ENCODE peak calls at places on chromosomes 3 and 15, in eight cellular contexts. O is PC-3, K is AG10803, D is cardiac fibroblast, Y is kidney epithelial cell, U is thoracic aorta, E is endothelial cell of umbilical vein, I is fibroblast of lung. P is an unnamed sample.

GRCh38 chr15:80584561-80584964 is 110.5 kb upstream of the ABHD17C start:
- DNase-seq in O (no peak), K (no peak), D (no peak), Y (no peak), U (no peak), E (no peak), I (no peak), P (no peak)

GRCh38 chr3:2458816-2459215 is 360.1 kb downstream of the CNTN4 start:
- DNase-seq in O (no peak), K (no peak), D (no peak), Y (no peak), U (no peak), E (no peak), I (no peak), P (no peak)

GRCh38 chr3:44342191-44342790 is 3.7 kb downstream of the TCAIM start:
- DNase-seq in O (no peak), K (peak), D (peak), Y (peak), U (no peak), E (peak), I (peak), P (peak)

GRCh38 chr3:33886015-33886414 is 87.6 kb downstream of the PDCD6IP start:
- DNase-seq in O (no peak), K (peak), D (no peak), Y (no peak), U (no peak), E (no peak), I (peak), P (no peak)

GRCh38 chr3:30141178-30141581 is 465.2 kb upstream of the TGFBR2 start:
- DNase-seq in O (no peak), K (peak), D (no peak), Y (no peak), U (no peak), E (no peak), I (no peak), P (peak)

GRCh38 chr3:14131134-14131533 is 6.3 kb downstream of the TMEM43 start:
- DNase-seq in O (no peak), K (no peak), D (no peak), Y (no peak), U (no peak), E (no peak), I (no peak), P (no peak)

GRCh38 chr3:123971416-123971815 is 10.4 kb upstream of the CCDC14 start:
- DNase-seq in O (no peak), K (no peak), D (no peak), Y (no peak), U (no peak), E (no peak), I (no peak), P (no peak)

GRCh38 chr3:122081543-122081942 is 26.4 kb downstream of the CD86 start:
- DNase-seq in O (no peak), K (no peak), D (no peak), Y (no peak), U (no peak), E (no peak), I (no peak), P (no peak)

GRCh38 chr3:48427630-48427962 is 2.3 kb downstream of the PLXNB1 start:
- DNase-seq in O (no peak), K (no peak), D (no peak), Y (no peak), U (no peak), E (no peak), I (no peak), P (no peak)

GRCh38 chr3:53202331-53203015 is 41.5 kb downstream of the PRKCD start:
- DNase-seq in O (no peak), K (no peak), D (no peak), Y (no peak), U (no peak), E (no peak), I (no peak), P (no peak)

GRCh38 chr3:94784274-94784673 is 721.4 kb downstream of the NSUN3 start:
- DNase-seq in O (no peak), K (no peak), D (no peak), Y (no peak), U (no peak), E (no peak), I (no peak), P (no peak)

GRCh38 chr15:44738340-44738984 is 2.1 kb downstream of the TRIM69 start:
- DNase-seq in O (peak), K (peak), D (peak), Y (no peak), U (no peak), E (peak), I (peak), P (peak)

GRCh38 chr3:114155370-114155821 is 23.5 kb downstream of the DRD3 start:
- DNase-seq in O (peak), K (peak), D (peak), Y (no peak), U (no peak), E (peak), I (peak), P (peak)

GRCh38 chr15:38860253-38860652 is 295.6 kb upstream of the RASGRP1 start:
- DNase-seq in O (no peak), K (peak), D (peak), Y (no peak), U (no peak), E (no peak), I (no peak), P (no peak)

GRCh38 chr3:88713233-88713691 is 394.2 kb upstream of the EPHA3 start:
- DNase-seq in O (peak), K (peak), D (peak), Y (peak), U (no peak), E (no peak), I (no peak), P (no peak)

GRCh38 chr15:23646165-23647000 is 1.3 kb downstream of the MAGEL2 start:
- DNase-seq in O (no peak), K (no peak), D (no peak), Y (no peak), U (no peak), E (no peak), I (no peak), P (no peak)

GRCh38 chr15:95929232-95929846 is 401.2 kb upstream of the NR2F2 start:
- DNase-seq in O (no peak), K (no peak), D (peak), Y (no peak), U (no peak), E (no peak), I (peak), P (no peak)

GRCh38 chr3:107855710-107856109 is 235.1 kb downstream of the CD47 start:
- DNase-seq in O (peak), K (peak), D (peak), Y (no peak), U (no peak), E (peak), I (peak), P (peak)

GRCh38 chr3:195746346-195746745 is 25.6 kb downstream of the MUC20 start:
- DNase-seq in O (no peak), K (no peak), D (no peak), Y (no peak), U (no peak), E (no peak), I (no peak), P (no peak)

GRCh38 chr3:123155471-123156011 is 46.2 kb upstream of the SEC22A start:
- DNase-seq in O (no peak), K (no peak), D (no peak), Y (no peak), U (no peak), E (no peak), I (no peak), P (no peak)

GRCh38 chr3:10528046-10528445 is 22.7 kb upstream of the ATP2B2 start:
- DNase-seq in O (no peak), K (no peak), D (no peak), Y (no peak), U (no peak), E (no peak), I (no peak), P (no peak)

GRCh38 chr15:79193157-79193948 is 89.2 kb upstream of the ANKRD34C start:
- DNase-seq in O (no peak), K (no peak), D (no peak), Y (no peak), U (no peak), E (no peak), I (no peak), P (no peak)

GRCh38 chr15:80789296-80789695 is 10.1 kb downstream of the CEMIP start:
- DNase-seq in O (no peak), K (peak), D (peak), Y (no peak), U (no peak), E (no peak), I (no peak), P (no peak)

GRCh38 chr3:25007974-25008658 is 419.9 kb upstream of the RARB start:
- DNase-seq in O (no peak), K (peak), D (peak), Y (peak), U (no peak), E (peak), I (peak), P (peak)

GRCh38 chr3:76231258-76231657 is 445.9 kb upstream of the ZNF717 start:
- DNase-seq in O (no peak), K (no peak), D (no peak), Y (no peak), U (no peak), E (no peak), I (no peak), P (no peak)

GRCh38 chr15:29917600-29918597 is 95.6 kb upstream of the TJP1 start:
- DNase-seq in O (peak), K (no peak), D (peak), Y (no peak), U (no peak), E (no peak), I (peak), P (peak)

GRCh38 chr3:105812194-105812586 is 56.6 kb downstream of the CBLB start:
- DNase-seq in O (peak), K (peak), D (peak), Y (peak), U (no peak), E (no peak), I (no peak), P (peak)

GRCh38 chr3:68249265-68249664 is 594.9 kb upstream of the SUCLG2 start:
- DNase-seq in O (no peak), K (no peak), D (no peak), Y (no peak), U (no peak), E (no peak), I (no peak), P (no peak)

GRCh38 chr3:48016336-48016973 is at the start of gene MAP4:
- DNase-seq in O (no peak), K (no peak), D (peak), Y (no peak), U (no peak), E (peak), I (peak), P (peak)

GRCh38 chr15:31869640-31870335 is 160.5 kb upstream of the CHRNA7 start:
- DNase-seq in O (no peak), K (no peak), D (peak), Y (no peak), U (no peak), E (no peak), I (peak), P (peak)

GRCh38 chr3:12444582-12445468 is 39.5 kb upstream of the TSEN2 start:
- DNase-seq in O (peak), K (no peak), D (no peak), Y (peak), U (no peak), E (no peak), I (no peak), P (no peak)

GRCh38 chr15:70269991-70270751 is 172.5 kb upstream of the TLE3 start:
- DNase-seq in O (peak), K (peak), D (peak), Y (no peak), U (no peak), E (peak), I (no peak), P (no peak)

GRCh38 chr3:141553055-141553454 is 66.2 kb downstream of the RASA2 start:
- DNase-seq in O (no peak), K (no peak), D (peak), Y (no peak), U (no peak), E (peak), I (no peak), P (no peak)

GRCh38 chr3:144590854-144591253 is 619.2 kb downstream of the DIPK2A start:
- DNase-seq in O (peak), K (peak), D (peak), Y (peak), U (no peak), E (peak), I (peak), P (peak)

GRCh38 chr3:37967252-37967881 is 23.2 kb upstream of the VILL start:
- DNase-seq in O (peak), K (peak), D (peak), Y (no peak), U (no peak), E (peak), I (peak), P (peak)

DNA sequence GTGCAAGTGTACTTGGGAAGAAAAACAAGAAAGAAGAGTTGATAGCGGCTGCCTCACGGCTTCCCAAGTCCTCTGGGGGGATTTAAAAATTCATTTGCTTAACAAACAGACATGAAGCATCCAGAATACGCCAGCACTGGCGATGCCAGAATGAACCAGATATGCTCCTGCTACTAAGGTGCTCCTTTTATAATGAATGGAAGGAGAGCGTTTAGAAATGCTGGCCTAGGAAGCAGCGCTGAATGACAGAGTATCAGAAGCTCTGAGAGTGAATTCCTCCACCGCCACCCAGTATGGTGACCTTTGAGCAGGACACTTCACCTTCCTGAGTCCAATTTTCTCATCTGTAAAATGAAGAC is 185.9 kb upstream of the TSC22D2 start:
- DNase-seq in O (no peak), K (no peak), D (no peak), Y (no peak), U (no peak), E (no peak), I (no peak), P (no peak)
- H3K4me3 ChIP-seq in O (no peak), K (no peak), D (no peak), Y (no peak), U (no peak), E (no peak), I (no peak), P (no peak)

GRCh38 chr15:83747050-83747717 is 93.3 kb downstream of the ADAMTSL3 start:
- DNase-seq in O (peak), K (peak), D (peak), Y (peak), U (no peak), E (no peak), I (peak), P (peak)
- TF ChIP-seq CTCF in O (peak), K (peak), D (peak), Y (peak), U (peak), E (no peak), I (peak), P (peak)

GRCh38 chr15:63194291-63194681 is 4.9 kb downstream of the RAB8B start:
- DNase-seq in O (no peak), K (no peak), D (no peak), Y (no peak), U (no peak), E (no peak), I (no peak), P (no peak)
- H3K4me3 ChIP-seq in O (peak), K (no peak), D (no peak), Y (no peak), U (peak), E (no peak), I (peak), P (no peak)

GRCh38 chr3:21889166-21889565 is 138.2 kb upstream of the ZNF385D start:
- DNase-seq in O (no peak), K (no peak), D (no peak), Y (no peak), U (no peak), E (no peak), I (no peak), P (no peak)

GRCh38 chr3:21893250-21893649 is 142.2 kb upstream of the ZNF385D start:
- DNase-seq in O (peak), K (peak), D (peak), Y (no peak), U (no peak), E (no peak), I (peak), P (peak)

GRCh38 chr3:21888656-21889055 is 137.6 kb upstream of the ZNF385D start:
- DNase-seq in O (no peak), K (no peak), D (no peak), Y (no peak), U (no peak), E (no peak), I (no peak), P (no peak)

GRCh38 chr3:21892104-21892503 is 141.1 kb upstream of the ZNF385D start:
- DNase-seq in O (no peak), K (no peak), D (no peak), Y (no peak), U (no peak), E (no peak), I (no peak), P (no peak)

GRCh38 chr3:21894459-21895083 is 143.6 kb upstream of the ZNF385D start:
- DNase-seq in O (peak), K (peak), D (peak), Y (no peak), U (no peak), E (peak), I (peak), P (peak)
- TF ChIP-seq CTCF in O (peak), K (peak), D (peak), Y (peak), U (peak), E (no peak), I (peak), P (peak)